ENCODE peak calls at places on chromosomes 5 and 9, in four cellular contexts. One of them, this sample, is unnamed. For H3K4me1, the result is how much of the 10 kb centered on the place peaks cover.

GRCh38 chr5:135154197-135154596 is 120.2 kb upstream of the PITX1 start:
- DNase-seq in SK-N-SH: no peak
- DNase-seq in left lung: no peak
- DNase-seq in suprapubic skin: peak
- DNase-seq in this sample: no peak

GRCh38 chr9:115035872-115036612 is 81.9 kb downstream of the TNC start:
- DNase-seq in SK-N-SH: no peak
- DNase-seq in left lung: no peak
- DNase-seq in suprapubic skin: no peak
- DNase-seq in this sample: no peak

GRCh38 chr5:179124853-179125788 is 64.9 kb downstream of the ZNF354C start:
- DNase-seq in SK-N-SH: no peak
- DNase-seq in left lung: peak
- DNase-seq in suprapubic skin: peak
- DNase-seq in this sample: no peak

GRCh38 chr5:1294839-1295649 is at the start of gene TERT:
- DNase-seq in SK-N-SH: peak
- DNase-seq in left lung: peak
- DNase-seq in suprapubic skin: peak
- DNase-seq in this sample: no peak

GRCh38 chr5:36635721-36636390 is 29.4 kb downstream of the SLC1A3 start:
- DNase-seq in SK-N-SH: no peak
- DNase-seq in left lung: no peak
- DNase-seq in suprapubic skin: no peak
- DNase-seq in this sample: no peak

GRCh38 chr5:54194326-54194725 is 116.0 kb downstream of the ARL15 start:
- DNase-seq in SK-N-SH: no peak
- DNase-seq in left lung: no peak
- DNase-seq in suprapubic skin: no peak
- DNase-seq in this sample: no peak

GRCh38 chr9:106860731-106861584 is 2.0 kb upstream of the ZNF462 start:
- DNase-seq in SK-N-SH: peak
- DNase-seq in left lung: peak
- DNase-seq in suprapubic skin: no peak
- DNase-seq in this sample: no peak

GRCh38 chr9:6968271-6968670 is 210.5 kb downstream of the KDM4C start:
- DNase-seq in SK-N-SH: no peak
- DNase-seq in left lung: no peak
- DNase-seq in suprapubic skin: no peak
- DNase-seq in this sample: no peak

GRCh38 chr9:136377351-136378170 is 4.1 kb upstream of the CARD9 start:
- DNase-seq in SK-N-SH: no peak
- DNase-seq in left lung: no peak
- DNase-seq in suprapubic skin: no peak
- DNase-seq in this sample: no peak

GRCh38 chr9:127197186-127197860 is 67.3 kb upstream of the GARNL3 start:
- DNase-seq in SK-N-SH: no peak
- DNase-seq in left lung: no peak
- DNase-seq in suprapubic skin: no peak
- DNase-seq in this sample: no peak

GRCh38 chr5:136047858-136048257 is 19.1 kb downstream of the TGFBI start:
- DNase-seq in SK-N-SH: no peak
- DNase-seq in left lung: no peak
- DNase-seq in suprapubic skin: no peak
- DNase-seq in this sample: no peak

GRCh38 chr5:113031132-113031531 is 54.5 kb downstream of the DCP2 start:
- DNase-seq in SK-N-SH: no peak
- DNase-seq in left lung: no peak
- DNase-seq in suprapubic skin: no peak
- DNase-seq in this sample: no peak

GRCh38 chr5:170597109-170597741 is 93.4 kb downstream of the KCNIP1 start:
- DNase-seq in SK-N-SH: peak
- DNase-seq in left lung: no peak
- DNase-seq in suprapubic skin: no peak
- DNase-seq in this sample: no peak

GRCh38 chr9:112447283-112447761 is 39.3 kb upstream of the KIAA1958 start:
- DNase-seq in SK-N-SH: no peak
- DNase-seq in left lung: no peak
- DNase-seq in suprapubic skin: no peak
- DNase-seq in this sample: no peak

GRCh38 chr9:99115947-99116543 is 11.1 kb downstream of the TGFBR1 start:
- DNase-seq in SK-N-SH: no peak
- DNase-seq in left lung: no peak
- DNase-seq in suprapubic skin: no peak
- DNase-seq in this sample: no peak

GRCh38 chr9:27468450-27469110 is 55.5 kb upstream of the IFNK start:
- DNase-seq in SK-N-SH: no peak
- DNase-seq in left lung: no peak
- DNase-seq in suprapubic skin: no peak
- DNase-seq in this sample: no peak
- H3K4me1 ChIP-seq in SK-N-SH: under half
- H3K4me1 ChIP-seq in left lung: under half
- H3K4me1 ChIP-seq in suprapubic skin: under half
- H3K4me1 ChIP-seq in this sample: under half

DNA sequence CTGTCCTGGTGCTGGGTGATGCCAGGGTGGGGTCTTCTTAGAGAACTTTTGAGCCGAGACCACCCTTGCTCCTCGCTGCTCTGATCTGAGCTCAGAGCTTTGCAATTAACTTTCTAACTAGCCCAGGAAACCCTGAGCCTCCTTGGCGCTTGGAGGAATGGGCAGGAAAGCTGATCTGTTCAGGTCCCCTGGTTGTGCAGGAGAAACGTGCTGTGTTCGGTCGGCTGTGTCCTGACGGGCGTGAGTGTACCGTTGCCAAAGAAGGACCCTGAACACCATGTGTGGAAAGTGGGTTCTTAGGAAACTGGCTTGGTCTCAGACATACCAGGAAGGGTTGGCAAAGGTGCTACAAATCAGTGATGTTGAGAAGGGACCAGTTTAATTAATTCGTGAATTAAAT is 1.8 kb downstream of the TCF7 start:
- DNase-seq in SK-N-SH: no peak
- DNase-seq in left lung: no peak
- DNase-seq in suprapubic skin: no peak
- DNase-seq in this sample: no peak
- H3K4me3 ChIP-seq in SK-N-SH: no peak
- H3K4me3 ChIP-seq in left lung: no peak
- H3K4me3 ChIP-seq in suprapubic skin: no peak
- H3K4me3 ChIP-seq in this sample: no peak

GRCh38 chr5:168859471-168859870 is 280.3 kb upstream of the PANK3 start:
- DNase-seq in SK-N-SH: no peak
- DNase-seq in left lung: no peak
- DNase-seq in suprapubic skin: no peak
- DNase-seq in this sample: no peak

GRCh38 chr5:168858371-168858770 is 279.2 kb upstream of the PANK3 start:
- DNase-seq in SK-N-SH: no peak
- DNase-seq in left lung: no peak
- DNase-seq in suprapubic skin: no peak
- DNase-seq in this sample: no peak

GRCh38 chr5:168865973-168866372 is 286.8 kb upstream of the PANK3 start:
- DNase-seq in SK-N-SH: no peak
- DNase-seq in left lung: no peak
- DNase-seq in suprapubic skin: no peak
- DNase-seq in this sample: no peak

GRCh38 chr5:168860081-168860480 is 280.9 kb upstream of the PANK3 start:
- DNase-seq in SK-N-SH: no peak
- DNase-seq in left lung: no peak
- DNase-seq in suprapubic skin: no peak
- DNase-seq in this sample: no peak
- H3K4me1 ChIP-seq in SK-N-SH: under half
- H3K4me1 ChIP-seq in left lung: under half
- H3K4me1 ChIP-seq in suprapubic skin: under half
- H3K4me1 ChIP-seq in this sample: under half

GRCh38 chr5:172145870-172146747 is 41.9 kb downstream of the STK10 start:
- DNase-seq in SK-N-SH: no peak
- DNase-seq in left lung: no peak
- DNase-seq in suprapubic skin: no peak
- DNase-seq in this sample: no peak

GRCh38 chr5:172144291-172144815 is 43.7 kb downstream of the STK10 start:
- DNase-seq in SK-N-SH: peak
- DNase-seq in left lung: no peak
- DNase-seq in suprapubic skin: no peak
- DNase-seq in this sample: no peak

GRCh38 chr5:172146748-172147092 is 41.3 kb downstream of the STK10 start:
- DNase-seq in SK-N-SH: no peak
- DNase-seq in left lung: no peak
- DNase-seq in suprapubic skin: no peak
- DNase-seq in this sample: no peak

GRCh38 chr5:172143875-172144274 is 44.1 kb downstream of the STK10 start:
- DNase-seq in SK-N-SH: no peak
- DNase-seq in left lung: no peak
- DNase-seq in suprapubic skin: no peak
- DNase-seq in this sample: no peak

GRCh38 chr5:172144931-172145869 is 42.8 kb downstream of the STK10 start:
- DNase-seq in SK-N-SH: no peak
- DNase-seq in left lung: no peak
- DNase-seq in suprapubic skin: no peak
- DNase-seq in this sample: no peak
- H3K4me3 ChIP-seq in SK-N-SH: no peak
- H3K4me3 ChIP-seq in left lung: no peak
- H3K4me3 ChIP-seq in suprapubic skin: no peak
- H3K4me3 ChIP-seq in this sample: no peak

GRCh38 chr9:12657998-12658397 is 35.2 kb upstream of the TYRP1 start:
- DNase-seq in SK-N-SH: no peak
- DNase-seq in left lung: peak
- DNase-seq in suprapubic skin: no peak
- DNase-seq in this sample: no peak

GRCh38 chr9:12657233-12657632 is 36.0 kb upstream of the TYRP1 start:
- DNase-seq in SK-N-SH: no peak
- DNase-seq in left lung: no peak
- DNase-seq in suprapubic skin: no peak
- DNase-seq in this sample: no peak

GRCh38 chr9:12656803-12657202 is 36.4 kb upstream of the TYRP1 start:
- DNase-seq in SK-N-SH: no peak
- DNase-seq in left lung: no peak
- DNase-seq in suprapubic skin: no peak
- DNase-seq in this sample: no peak

GRCh38 chr9:12659220-12659619 is 34.0 kb upstream of the TYRP1 start:
- DNase-seq in SK-N-SH: no peak
- DNase-seq in left lung: no peak
- DNase-seq in suprapubic skin: no peak
- DNase-seq in this sample: no peak

DNA sequence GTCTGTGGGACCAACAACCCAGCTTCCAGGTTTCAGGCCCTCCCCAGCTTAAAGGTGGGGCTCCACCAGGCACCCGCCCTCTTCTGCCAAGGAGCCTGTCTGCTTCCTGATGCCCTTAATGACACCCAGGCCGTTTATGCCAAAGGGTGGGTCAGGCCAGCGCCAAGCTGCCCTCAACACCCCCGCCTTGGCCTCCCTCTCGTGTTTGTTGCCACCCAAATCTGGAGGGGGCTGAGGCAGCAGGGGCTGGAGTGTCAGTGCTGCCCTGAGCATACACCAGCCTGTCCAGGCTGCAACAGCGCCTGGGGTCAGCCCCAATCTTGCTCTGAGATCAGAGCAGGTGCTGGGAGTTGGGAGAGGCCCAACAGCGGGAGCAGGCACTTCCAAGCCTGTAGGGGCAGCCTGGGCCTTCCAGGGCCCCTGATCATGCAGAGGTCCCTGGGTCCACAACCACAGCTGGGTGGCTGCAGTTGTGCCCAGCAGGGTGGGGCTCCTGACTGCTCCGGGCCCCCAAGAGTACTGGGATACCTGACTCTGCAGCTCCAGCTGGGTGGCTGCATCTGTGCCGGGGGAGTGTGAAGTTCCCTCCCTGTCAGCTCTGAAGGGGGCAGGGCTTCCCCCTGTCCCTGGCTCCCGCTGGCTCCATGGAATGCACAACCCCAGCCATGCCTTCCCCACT is 34.5 kb upstream of the TYRP1 start:
- DNase-seq in SK-N-SH: no peak
- DNase-seq in left lung: peak
- DNase-seq in suprapubic skin: peak
- DNase-seq in this sample: peak
- H3K4me1 ChIP-seq in SK-N-SH: under half
- H3K4me1 ChIP-seq in left lung: under half
- H3K4me1 ChIP-seq in suprapubic skin: under half
- H3K4me1 ChIP-seq in this sample: under half

DNA sequence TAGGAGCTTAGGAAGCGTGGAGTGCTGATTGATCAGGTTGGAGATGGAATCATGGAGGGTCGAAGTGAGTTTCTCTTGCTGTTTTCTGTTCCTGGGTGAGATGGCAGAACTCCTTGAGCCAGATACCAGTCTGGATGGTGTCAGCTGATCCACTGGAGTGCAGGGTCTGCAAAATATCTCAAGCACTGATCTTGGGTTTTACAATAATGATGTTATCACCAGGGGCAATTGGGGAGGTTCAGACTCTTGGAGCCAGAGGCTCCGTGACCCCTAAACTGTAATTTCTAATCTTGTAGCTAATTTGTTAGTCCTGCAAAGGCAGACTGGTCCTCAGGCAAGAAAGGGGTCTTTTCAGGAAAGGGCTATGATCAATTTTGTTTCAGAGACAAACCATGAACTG is 80.0 kb upstream of the NIPAL4 start:
- DNase-seq in SK-N-SH: no peak
- DNase-seq in left lung: no peak
- DNase-seq in suprapubic skin: no peak
- DNase-seq in this sample: no peak
- H3K4me3 ChIP-seq in SK-N-SH: no peak
- H3K4me3 ChIP-seq in left lung: no peak
- H3K4me3 ChIP-seq in suprapubic skin: no peak
- H3K4me3 ChIP-seq in this sample: no peak

GRCh38 chr5:133246376-133247144 is 194.7 kb downstream of the HSPA4 start:
- DNase-seq in SK-N-SH: no peak
- DNase-seq in left lung: peak
- DNase-seq in suprapubic skin: no peak
- DNase-seq in this sample: no peak
- H3K4me1 ChIP-seq in SK-N-SH: under half
- H3K4me1 ChIP-seq in left lung: under half
- H3K4me1 ChIP-seq in suprapubic skin: under half
- H3K4me1 ChIP-seq in this sample: under half

DNA sequence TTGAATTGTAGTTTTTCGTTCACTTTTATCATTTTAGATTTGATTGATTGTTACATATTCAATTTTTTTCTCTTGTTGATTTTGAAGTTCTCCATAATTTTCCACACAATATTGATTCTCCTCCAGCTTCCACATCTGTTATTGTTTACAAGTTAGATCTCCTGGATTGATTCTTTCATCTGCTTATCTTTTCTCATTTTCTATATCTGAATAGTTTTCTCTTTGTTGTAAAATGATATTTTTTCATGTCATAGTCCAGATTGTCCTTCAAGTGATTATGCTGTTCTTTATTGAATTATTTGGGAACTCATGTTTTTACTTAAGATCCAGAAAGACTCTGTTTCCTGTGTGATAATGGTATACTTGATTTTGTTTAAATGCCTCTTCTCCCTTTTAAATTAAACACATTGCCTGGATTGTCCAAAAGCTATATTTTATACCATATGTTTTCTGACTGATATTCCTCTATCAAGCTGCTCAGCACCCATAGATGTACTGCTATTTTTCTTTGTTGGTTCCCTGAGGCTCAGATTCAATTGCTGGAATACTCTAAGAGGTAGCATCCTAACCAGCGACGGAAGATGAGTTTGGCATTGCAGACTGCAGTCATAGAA is 206.6 kb upstream of the PRR16 start:
- DNase-seq in SK-N-SH: peak
- DNase-seq in left lung: no peak
- DNase-seq in suprapubic skin: no peak
- DNase-seq in this sample: no peak
- H3K4me3 ChIP-seq in SK-N-SH: no peak
- H3K4me3 ChIP-seq in left lung: no peak
- H3K4me3 ChIP-seq in suprapubic skin: no peak
- H3K4me3 ChIP-seq in this sample: no peak

GRCh38 chr9:36082928-36083327 is 46.2 kb downstream of the RECK start:
- DNase-seq in SK-N-SH: no peak
- DNase-seq in left lung: no peak
- DNase-seq in suprapubic skin: no peak
- DNase-seq in this sample: no peak
- H3K4me1 ChIP-seq in SK-N-SH: under half
- H3K4me1 ChIP-seq in left lung: under half
- H3K4me1 ChIP-seq in suprapubic skin: under half
- H3K4me1 ChIP-seq in this sample: under half

This sample was measured in right lobe of liver.